ENCODE peak calls at places on chromosomes 11 and 22, in seven cellular contexts. One of them, this sample, is unnamed.

GRCh38 chr11:9506489-9507343 is 45.9 kb downstream of the ZNF143 start:
- DNase-seq in uterus: peak
- DNase-seq in hypothalamus: peak
- DNase-seq in stimulated activated CD8-positive, alpha-beta memory T cell treated with anti-CD3 and anti-CD28 coated beads, Interleukin-4, amount 100 ng/mL, for 24 hours: peak
- DNase-seq in cardiac fibroblast: peak
- DNase-seq in stimulated activated CD4-positive, alpha-beta T cell treated with anti-CD3 and anti-CD28 coated beads, TNF-alpha, amount 100 ng/mL, for 1 hour: peak
- DNase-seq in amygdala: peak
- DNase-seq in this sample: peak

GRCh38 chr11:122095950-122096942 is 19.8 kb downstream of the BLID start:
- DNase-seq in amygdala: no peak
- DNase-seq in hypothalamus: no peak
- DNase-seq in uterus: no peak
- DNase-seq in stimulated activated CD4-positive, alpha-beta T cell treated with anti-CD3 and anti-CD28 coated beads, TNF-alpha, amount 100 ng/mL, for 1 hour: no peak
- DNase-seq in cardiac fibroblast: peak
- DNase-seq in stimulated activated CD8-positive, alpha-beta memory T cell treated with anti-CD3 and anti-CD28 coated beads, Interleukin-4, amount 100 ng/mL, for 24 hours: no peak
- DNase-seq in this sample: no peak

GRCh38 chr11:16195659-16196058 is 160.7 kb downstream of the SOX6 start:
- DNase-seq in stimulated activated CD8-positive, alpha-beta memory T cell treated with anti-CD3 and anti-CD28 coated beads, Interleukin-4, amount 100 ng/mL, for 24 hours: no peak
- DNase-seq in uterus: no peak
- DNase-seq in stimulated activated CD4-positive, alpha-beta T cell treated with anti-CD3 and anti-CD28 coated beads, TNF-alpha, amount 100 ng/mL, for 1 hour: no peak
- DNase-seq in amygdala: no peak
- DNase-seq in cardiac fibroblast: peak
- DNase-seq in hypothalamus: no peak
- DNase-seq in this sample: no peak

GRCh38 chr22:50691521-50691920 is 18.9 kb downstream of the SHANK3 start:
- DNase-seq in hypothalamus: no peak
- DNase-seq in stimulated activated CD4-positive, alpha-beta T cell treated with anti-CD3 and anti-CD28 coated beads, TNF-alpha, amount 100 ng/mL, for 1 hour: no peak
- DNase-seq in amygdala: no peak
- DNase-seq in stimulated activated CD8-positive, alpha-beta memory T cell treated with anti-CD3 and anti-CD28 coated beads, Interleukin-4, amount 100 ng/mL, for 24 hours: no peak
- DNase-seq in cardiac fibroblast: peak
- DNase-seq in uterus: no peak
- DNase-seq in this sample: no peak

GRCh38 chr11:45294499-45294898 is 8.4 kb upstream of the SYT13 start:
- DNase-seq in uterus: no peak
- DNase-seq in hypothalamus: no peak
- DNase-seq in stimulated activated CD4-positive, alpha-beta T cell treated with anti-CD3 and anti-CD28 coated beads, TNF-alpha, amount 100 ng/mL, for 1 hour: no peak
- DNase-seq in stimulated activated CD8-positive, alpha-beta memory T cell treated with anti-CD3 and anti-CD28 coated beads, Interleukin-4, amount 100 ng/mL, for 24 hours: no peak
- DNase-seq in cardiac fibroblast: no peak
- DNase-seq in amygdala: no peak
- DNase-seq in this sample: no peak

GRCh38 chr11:61577383-61578118 is 3.3 kb downstream of the SYT7 start:
- DNase-seq in stimulated activated CD4-positive, alpha-beta T cell treated with anti-CD3 and anti-CD28 coated beads, TNF-alpha, amount 100 ng/mL, for 1 hour: no peak
- DNase-seq in cardiac fibroblast: no peak
- DNase-seq in stimulated activated CD8-positive, alpha-beta memory T cell treated with anti-CD3 and anti-CD28 coated beads, Interleukin-4, amount 100 ng/mL, for 24 hours: no peak
- DNase-seq in hypothalamus: no peak
- DNase-seq in uterus: no peak
- DNase-seq in amygdala: no peak
- DNase-seq in this sample: peak

GRCh38 chr11:117089685-117090084 is 8.5 kb downstream of the SIK3 start:
- DNase-seq in amygdala: no peak
- DNase-seq in hypothalamus: no peak
- DNase-seq in stimulated activated CD4-positive, alpha-beta T cell treated with anti-CD3 and anti-CD28 coated beads, TNF-alpha, amount 100 ng/mL, for 1 hour: no peak
- DNase-seq in stimulated activated CD8-positive, alpha-beta memory T cell treated with anti-CD3 and anti-CD28 coated beads, Interleukin-4, amount 100 ng/mL, for 24 hours: no peak
- DNase-seq in cardiac fibroblast: no peak
- DNase-seq in uterus: no peak
- DNase-seq in this sample: no peak

GRCh38 chr22:24758164-24758799 is 16.2 kb downstream of the PIWIL3 start:
- DNase-seq in uterus: peak
- DNase-seq in stimulated activated CD4-positive, alpha-beta T cell treated with anti-CD3 and anti-CD28 coated beads, TNF-alpha, amount 100 ng/mL, for 1 hour: no peak
- DNase-seq in cardiac fibroblast: peak
- DNase-seq in stimulated activated CD8-positive, alpha-beta memory T cell treated with anti-CD3 and anti-CD28 coated beads, Interleukin-4, amount 100 ng/mL, for 24 hours: peak
- DNase-seq in amygdala: no peak
- DNase-seq in hypothalamus: no peak
- DNase-seq in this sample: peak

GRCh38 chr22:39284142-39284980 is 35.1 kb downstream of the RPL3 start:
- DNase-seq in stimulated activated CD8-positive, alpha-beta memory T cell treated with anti-CD3 and anti-CD28 coated beads, Interleukin-4, amount 100 ng/mL, for 24 hours: no peak
- DNase-seq in stimulated activated CD4-positive, alpha-beta T cell treated with anti-CD3 and anti-CD28 coated beads, TNF-alpha, amount 100 ng/mL, for 1 hour: no peak
- DNase-seq in hypothalamus: no peak
- DNase-seq in uterus: no peak
- DNase-seq in amygdala: no peak
- DNase-seq in cardiac fibroblast: no peak
- DNase-seq in this sample: no peak

GRCh38 chr11:23957309-23957708 is 539.5 kb upstream of the LUZP2 start:
- DNase-seq in cardiac fibroblast: no peak
- DNase-seq in uterus: no peak
- DNase-seq in stimulated activated CD4-positive, alpha-beta T cell treated with anti-CD3 and anti-CD28 coated beads, TNF-alpha, amount 100 ng/mL, for 1 hour: no peak
- DNase-seq in hypothalamus: no peak
- DNase-seq in amygdala: no peak
- DNase-seq in stimulated activated CD8-positive, alpha-beta memory T cell treated with anti-CD3 and anti-CD28 coated beads, Interleukin-4, amount 100 ng/mL, for 24 hours: no peak
- DNase-seq in this sample: no peak

GRCh38 chr11:118655486-118656190 is 23.8 kb downstream of the TREH start:
- DNase-seq in uterus: no peak
- DNase-seq in amygdala: no peak
- DNase-seq in hypothalamus: no peak
- DNase-seq in stimulated activated CD8-positive, alpha-beta memory T cell treated with anti-CD3 and anti-CD28 coated beads, Interleukin-4, amount 100 ng/mL, for 24 hours: no peak
- DNase-seq in stimulated activated CD4-positive, alpha-beta T cell treated with anti-CD3 and anti-CD28 coated beads, TNF-alpha, amount 100 ng/mL, for 1 hour: no peak
- DNase-seq in cardiac fibroblast: no peak
- DNase-seq in this sample: no peak

GRCh38 chr11:65321828-65322495 is 7.3 kb downstream of the CDC42EP2 start:
- DNase-seq in uterus: peak
- DNase-seq in amygdala: no peak
- DNase-seq in hypothalamus: no peak
- DNase-seq in stimulated activated CD8-positive, alpha-beta memory T cell treated with anti-CD3 and anti-CD28 coated beads, Interleukin-4, amount 100 ng/mL, for 24 hours: no peak
- DNase-seq in cardiac fibroblast: no peak
- DNase-seq in stimulated activated CD4-positive, alpha-beta T cell treated with anti-CD3 and anti-CD28 coated beads, TNF-alpha, amount 100 ng/mL, for 1 hour: no peak
- DNase-seq in this sample: no peak

GRCh38 chr11:27385245-27385644 is 22.2 kb upstream of the CCDC34 start:
- DNase-seq in stimulated activated CD8-positive, alpha-beta memory T cell treated with anti-CD3 and anti-CD28 coated beads, Interleukin-4, amount 100 ng/mL, for 24 hours: no peak
- DNase-seq in stimulated activated CD4-positive, alpha-beta T cell treated with anti-CD3 and anti-CD28 coated beads, TNF-alpha, amount 100 ng/mL, for 1 hour: no peak
- DNase-seq in amygdala: no peak
- DNase-seq in cardiac fibroblast: peak
- DNase-seq in hypothalamus: no peak
- DNase-seq in uterus: no peak
- DNase-seq in this sample: no peak

GRCh38 chr11:116773203-116774112 is 671 bp upstream of the BUD13 start:
- DNase-seq in amygdala: no peak
- DNase-seq in cardiac fibroblast: no peak
- DNase-seq in stimulated activated CD8-positive, alpha-beta memory T cell treated with anti-CD3 and anti-CD28 coated beads, Interleukin-4, amount 100 ng/mL, for 24 hours: no peak
- DNase-seq in stimulated activated CD4-positive, alpha-beta T cell treated with anti-CD3 and anti-CD28 coated beads, TNF-alpha, amount 100 ng/mL, for 1 hour: no peak
- DNase-seq in uterus: no peak
- DNase-seq in hypothalamus: peak
- DNase-seq in this sample: no peak

GRCh38 chr11:92384316-92384715 is 159.7 kb downstream of the FAT3 start:
- DNase-seq in uterus: no peak
- DNase-seq in cardiac fibroblast: peak
- DNase-seq in stimulated activated CD8-positive, alpha-beta memory T cell treated with anti-CD3 and anti-CD28 coated beads, Interleukin-4, amount 100 ng/mL, for 24 hours: no peak
- DNase-seq in stimulated activated CD4-positive, alpha-beta T cell treated with anti-CD3 and anti-CD28 coated beads, TNF-alpha, amount 100 ng/mL, for 1 hour: no peak
- DNase-seq in amygdala: no peak
- DNase-seq in hypothalamus: no peak
- DNase-seq in this sample: no peak

GRCh38 chr22:26849575-26849974 is 192.2 kb downstream of the MIAT start:
- DNase-seq in uterus: no peak
- DNase-seq in hypothalamus: no peak
- DNase-seq in cardiac fibroblast: no peak
- DNase-seq in amygdala: no peak
- DNase-seq in stimulated activated CD4-positive, alpha-beta T cell treated with anti-CD3 and anti-CD28 coated beads, TNF-alpha, amount 100 ng/mL, for 1 hour: no peak
- DNase-seq in stimulated activated CD8-positive, alpha-beta memory T cell treated with anti-CD3 and anti-CD28 coated beads, Interleukin-4, amount 100 ng/mL, for 24 hours: no peak
- DNase-seq in this sample: no peak

This sample was measured in heart right ventricle.